ENCODE peak calls at places on chromosomes 1 and 21, in six cellular contexts. B is heart right ventricle, Y is psoas muscle, C is lower lobe of right lung, O is right atrium auricular region, N is K562. Q is an unnamed sample. For H3K4me1 and H3K36me3, the result is how much of the 10 kb centered on the place peaks cover.

GRCh38 chr1:59705849-59706599 is 108.7 kb upstream of the HOOK1 start:
- DNase-seq in B (no peak), Y (peak), C (no peak), O (no peak), N (no peak), Q (no peak)

GRCh38 chr1:27473755-27474154 is 16.2 kb downstream of the WASF2 start:
- DNase-seq in B (no peak), Y (no peak), C (no peak), O (no peak), N (no peak), Q (no peak)

GRCh38 chr1:54826226-54826816 is 25.2 kb upstream of the TTC22 start:
- DNase-seq in B (no peak), Y (no peak), C (no peak), O (no peak), N (no peak), Q (no peak)

GRCh38 chr1:180631197-180631765 is 541 bp upstream of the XPR1 start:
- DNase-seq in B (no peak), Y (no peak), C (no peak), O (no peak), N (no peak), Q (no peak)

GRCh38 chr1:58397187-58397820 is 149.2 kb downstream of the OMA1 start:
- DNase-seq in B (no peak), Y (no peak), C (no peak), O (no peak), N (no peak), Q (no peak)

GRCh38 chr1:59986736-59987310 is 60.2 kb upstream of the CYP2J2 start:
- DNase-seq in B (no peak), Y (no peak), C (no peak), O (no peak), N (no peak), Q (no peak)

GRCh38 chr21:41641821-41642368 is 125.0 kb downstream of the RIPK4 start:
- DNase-seq in B (peak), Y (peak), C (no peak), O (peak), N (no peak), Q (no peak)

GRCh38 chr1:226708342-226708780 is 30.7 kb downstream of the ITPKB start:
- DNase-seq in B (no peak), Y (no peak), C (no peak), O (no peak), N (no peak), Q (peak)

GRCh38 chr1:36517415-36517814 is 34.7 kb upstream of the CSF3R start:
- DNase-seq in B (no peak), Y (no peak), C (no peak), O (no peak), N (peak), Q (no peak)

GRCh38 chr1:56433056-56433577 is 146.2 kb downstream of the PLPP3 start:
- DNase-seq in B (no peak), Y (no peak), C (no peak), O (no peak), N (no peak), Q (no peak)

GRCh38 chr1:219159946-219160645 is 13.6 kb upstream of the LYPLAL1 start:
- DNase-seq in B (no peak), Y (no peak), C (no peak), O (no peak), N (peak), Q (no peak)

GRCh38 chr1:32400876-32401631 is 6.8 kb upstream of the BSDC1 start:
- DNase-seq in B (peak), Y (peak), C (peak), O (peak), N (peak), Q (peak)

GRCh38 chr1:154931940-154932487 is 4.5 kb downstream of the PMVK start:
- DNase-seq in B (no peak), Y (no peak), C (peak), O (no peak), N (no peak), Q (no peak)

DNA sequence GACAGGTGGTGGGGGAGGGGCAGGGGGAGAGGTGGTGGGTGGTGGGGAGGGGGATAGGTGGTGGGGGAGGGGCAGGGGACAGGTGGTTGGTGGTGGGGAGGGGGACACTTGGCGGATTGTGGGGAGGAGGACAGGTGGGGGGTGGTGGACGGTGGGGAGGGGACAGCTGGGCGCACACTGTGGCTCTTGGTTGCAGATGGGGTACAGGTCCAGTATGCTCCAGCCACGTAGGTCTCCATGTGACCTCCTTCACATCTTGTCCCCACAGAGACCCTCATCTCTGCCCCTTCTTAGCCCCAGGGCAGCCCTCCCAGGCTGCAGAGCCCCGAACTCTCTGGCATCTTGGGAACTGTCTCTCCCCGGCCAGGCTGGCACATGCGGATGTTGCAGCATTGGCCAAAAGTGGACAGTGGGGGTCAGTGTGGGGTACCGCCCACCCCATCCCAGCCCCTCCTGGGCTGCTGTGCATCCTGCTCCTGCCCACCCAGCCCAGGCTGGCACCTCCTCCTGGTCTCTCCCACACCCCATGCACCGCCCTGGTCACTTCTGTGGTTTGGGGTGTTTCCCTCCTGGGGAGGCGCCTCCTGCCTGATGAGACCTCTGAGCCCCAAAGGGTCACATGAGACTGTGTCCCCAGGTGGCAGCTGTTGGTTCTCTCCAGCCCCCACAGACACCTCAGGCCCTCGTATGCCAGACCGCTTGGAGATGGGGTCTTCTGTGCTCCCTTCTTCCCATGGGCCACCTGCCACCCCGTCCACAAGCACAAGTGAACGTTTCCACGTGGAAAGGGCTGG is 7.6 kb upstream of the SLC19A1 start:
- DNase-seq in B (no peak), Y (no peak), C (peak), O (no peak), N (no peak), Q (no peak)
- H3K4me1 ChIP-seq in B (under half), Y (under half), C (under half), O (under half), N (under half), Q (under half)

GRCh38 chr21:37006521-37007291 is at the start of gene RIPPLY3:
- DNase-seq in B (no peak), Y (no peak), C (no peak), O (no peak), N (no peak), Q (peak)
- H3K4me3 ChIP-seq in B (peak), Y (peak), C (peak), O (peak), N (no peak), Q (peak)

GRCh38 chr1:244861683-244862082 is 2.7 kb downstream of the HNRNPU start:
- DNase-seq in B (no peak), Y (no peak), C (no peak), O (no peak), N (no peak), Q (no peak)

GRCh38 chr1:244862354-244862698 is 2.0 kb downstream of the HNRNPU start:
- DNase-seq in B (no peak), Y (no peak), C (no peak), O (no peak), N (no peak), Q (no peak)

GRCh38 chr1:244860078-244860477 is 4.3 kb downstream of the HNRNPU start:
- DNase-seq in B (no peak), Y (no peak), C (no peak), O (no peak), N (no peak), Q (no peak)

GRCh38 chr1:244862699-244863490 is 1.4 kb downstream of the HNRNPU start:
- DNase-seq in B (peak), Y (peak), C (peak), O (peak), N (peak), Q (peak)

DNA sequence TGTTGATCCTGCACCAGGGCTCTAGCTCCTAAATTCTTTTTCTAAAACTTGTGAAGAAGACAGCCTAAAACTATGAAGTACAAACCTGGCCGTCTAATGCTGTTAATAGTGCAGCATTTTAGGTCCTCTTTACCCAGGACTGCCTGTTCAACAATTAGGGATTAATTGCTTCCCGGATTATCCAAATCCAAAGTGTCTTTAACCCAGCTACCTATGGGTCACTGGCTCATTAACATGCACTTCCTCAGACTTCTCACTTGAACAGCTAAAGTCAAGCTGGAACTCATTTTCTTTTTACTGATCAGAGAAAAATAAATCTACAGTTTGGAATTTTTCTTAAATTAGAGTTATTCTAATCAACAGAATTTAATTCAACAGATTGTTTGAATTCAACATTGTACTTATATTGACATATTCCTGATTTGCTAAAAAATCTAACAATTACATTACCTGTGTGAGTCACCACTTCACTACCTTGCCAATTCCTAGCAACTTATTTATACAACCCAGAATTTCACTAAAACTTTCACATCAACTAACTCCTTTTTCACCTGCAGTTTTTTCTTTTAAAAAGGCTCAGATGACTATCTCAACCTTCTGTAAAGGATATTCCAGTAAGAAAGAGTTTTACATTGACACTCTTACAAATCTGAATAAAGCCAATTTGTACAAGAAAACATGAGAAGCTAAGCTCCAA is 3.3 kb downstream of the HNRNPU start:
- DNase-seq in B (no peak), Y (no peak), C (no peak), O (no peak), N (no peak), Q (no peak)
- H3K36me3 ChIP-seq in B (under half), Y (under half), C (half or more), O (half or more), N (half or more), Q (half or more)

DNA sequence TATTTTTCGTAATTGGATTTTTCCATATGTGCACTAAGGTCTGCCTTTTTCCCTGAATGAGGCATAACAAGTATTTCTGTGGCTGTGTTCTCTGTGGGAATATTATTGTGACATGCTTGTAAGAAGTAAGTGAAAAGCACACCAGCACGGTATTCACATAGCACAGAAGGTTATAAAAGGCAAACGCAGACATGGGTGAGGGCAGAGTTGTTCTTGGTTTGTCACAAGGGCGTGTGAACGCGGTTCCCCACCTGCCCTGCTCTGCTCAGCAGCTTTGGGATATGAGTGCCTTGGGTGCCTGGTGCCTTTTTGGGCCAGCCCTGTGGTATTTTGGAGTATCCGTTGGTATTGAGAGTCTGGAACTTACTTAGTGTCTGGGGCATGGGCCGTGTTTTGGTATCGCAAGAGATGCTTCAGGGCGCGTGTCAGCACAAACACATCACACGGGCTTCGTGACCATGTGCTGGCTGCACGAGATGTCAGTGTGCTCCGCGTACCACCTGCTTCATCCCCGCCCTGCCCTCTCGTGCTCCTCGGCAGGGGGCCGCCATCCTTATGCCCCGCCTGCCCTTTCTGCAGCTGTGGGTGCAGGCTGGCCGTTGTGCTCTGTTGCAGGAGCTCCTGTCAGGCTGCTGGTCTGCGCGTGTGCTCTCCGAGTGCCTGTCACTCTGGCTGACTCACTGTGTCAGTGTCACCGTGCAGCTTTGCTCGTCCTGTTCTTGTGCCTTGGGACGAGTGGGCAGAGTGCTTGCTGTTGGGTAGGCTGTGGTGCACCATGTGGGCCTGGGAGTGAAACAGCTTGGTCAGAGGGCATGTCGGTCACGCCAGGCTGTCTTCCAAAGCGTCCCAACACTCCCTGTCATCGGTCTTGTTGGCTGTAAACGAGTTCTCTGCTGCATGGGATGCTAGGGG is 15.0 kb downstream of the SKI start:
- DNase-seq in B (no peak), Y (no peak), C (peak), O (no peak), N (no peak), Q (no peak)
- H3K4me1 ChIP-seq in B (half or more), Y (half or more), C (half or more), O (half or more), N (under half), Q (under half)

GRCh38 chr1:63773496-63773814 is 362 bp upstream of the ROR1 start:
- DNase-seq in B (no peak), Y (no peak), C (no peak), O (no peak), N (no peak), Q (no peak)
- H3K4me3 ChIP-seq in B (peak), Y (peak), C (peak), O (peak), N (no peak), Q (peak)

DNA sequence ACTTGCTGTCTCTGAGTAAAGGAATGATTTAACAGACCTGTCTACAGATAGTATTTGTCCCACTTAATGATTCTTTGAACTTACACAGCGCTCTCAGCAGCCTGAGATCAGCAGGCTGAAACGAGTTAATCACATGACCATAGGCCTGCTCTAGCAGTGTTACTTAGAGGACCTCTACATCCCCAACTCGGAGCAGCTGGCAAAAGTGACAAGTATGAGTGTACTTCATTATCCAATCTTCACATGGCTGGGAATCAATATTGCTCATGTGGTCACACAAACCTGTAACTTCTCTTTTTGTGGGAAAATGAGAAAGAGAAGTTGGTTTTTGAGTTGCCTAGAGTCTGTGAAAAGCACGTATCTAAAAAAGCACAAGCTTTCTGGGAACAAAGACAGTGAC is 11.4 kb upstream of the ATP13A2 start:
- DNase-seq in B (no peak), Y (no peak), C (no peak), O (no peak), N (no peak), Q (no peak)
- H3K36me3 ChIP-seq in B (half or more), Y (under half), C (half or more), O (half or more), N (half or more), Q (under half)

GRCh38 chr1:209412566-209412965 is 170.9 kb upstream of the CAMK1G start:
- DNase-seq in B (no peak), Y (no peak), C (no peak), O (no peak), N (no peak), Q (no peak)

GRCh38 chr1:209409786-209410185 is 173.7 kb upstream of the CAMK1G start:
- DNase-seq in B (no peak), Y (no peak), C (no peak), O (no peak), N (no peak), Q (no peak)

GRCh38 chr1:209411491-209411929 is 172.0 kb upstream of the CAMK1G start:
- DNase-seq in B (no peak), Y (no peak), C (no peak), O (no peak), N (no peak), Q (no peak)

GRCh38 chr1:209413062-209413461 is 170.5 kb upstream of the CAMK1G start:
- DNase-seq in B (no peak), Y (no peak), C (no peak), O (no peak), N (no peak), Q (no peak)

DNA sequence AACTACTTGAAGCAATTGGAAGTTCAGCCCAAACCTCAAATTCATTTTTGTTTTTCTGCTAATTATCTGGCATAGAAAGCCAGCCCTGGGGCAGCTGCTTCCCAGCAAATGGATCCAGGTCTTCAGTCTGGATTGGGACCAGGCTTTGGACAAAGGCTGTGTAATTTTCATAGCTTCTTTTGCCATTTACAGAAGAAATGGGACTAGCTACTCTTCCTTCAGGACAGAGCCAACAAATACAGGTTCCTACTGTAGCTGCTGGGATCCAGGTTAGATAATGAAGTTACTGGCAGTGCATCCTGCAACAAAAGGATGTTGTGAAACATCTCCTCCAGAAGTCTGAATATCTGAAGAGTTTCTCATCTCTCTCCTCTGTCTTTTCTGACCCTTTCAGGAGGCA is 171.5 kb upstream of the CAMK1G start:
- DNase-seq in B (no peak), Y (no peak), C (no peak), O (no peak), N (no peak), Q (no peak)
- H3K4me1 ChIP-seq in B (under half), Y (under half), C (under half), O (under half), N (under half), Q (under half)

DNA sequence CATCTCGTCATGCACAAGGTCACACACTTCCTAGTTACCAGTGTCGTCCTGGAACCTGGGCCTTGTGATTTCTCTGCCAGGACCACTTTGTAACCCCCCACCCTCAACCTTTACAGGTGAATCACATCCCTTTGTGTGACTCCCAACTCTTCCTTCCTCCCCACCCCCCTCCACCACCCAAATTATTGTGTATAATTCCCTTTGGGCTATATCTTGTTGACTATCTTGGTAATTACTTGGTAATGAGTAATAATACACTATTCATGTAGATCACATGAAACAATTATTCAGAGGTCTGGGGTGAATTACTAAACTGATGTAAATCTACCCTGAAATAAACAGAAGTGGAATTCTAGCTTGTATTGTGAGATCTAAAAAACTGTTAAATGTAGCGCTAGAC is 1.7 kb downstream of the KCNK1 start:
- DNase-seq in B (no peak), Y (no peak), C (no peak), O (no peak), N (no peak), Q (no peak)
- H3K4me3 ChIP-seq in B (peak), Y (no peak), C (peak), O (peak), N (peak), Q (no peak)

GRCh38 chr1:235997049-235997448 is 67.8 kb downstream of the NID1 start:
- DNase-seq in B (no peak), Y (no peak), C (no peak), O (no peak), N (no peak), Q (no peak)
- H3K36me3 ChIP-seq in B (under half), Y (under half), C (under half), O (half or more), N (under half), Q (under half)

Q was measured in BE2C.